ENCODE peak calls at places on chromosomes 6 and 20, in six cellular contexts. One of them, this sample, is unnamed.

GRCh38 chr20:37615507-37616425 is 78.1 kb upstream of the CTNNBL1 start:
- DNase-seq in CD8-positive, alpha-beta memory T cell: peak; percentile 9
- DNase-seq in Caco-2: peak; percentile 47
- DNase-seq in psoas muscle: no peak
- DNase-seq in heart right ventricle: no peak
- DNase-seq in colonic mucosa: no peak
- DNase-seq in this sample: no peak

GRCh38 chr20:51678041-51678697 is 90.0 kb downstream of the ATP9A start:
- DNase-seq in colonic mucosa: no peak
- DNase-seq in CD8-positive, alpha-beta memory T cell: no peak
- DNase-seq in Caco-2: no peak
- DNase-seq in heart right ventricle: no peak
- DNase-seq in psoas muscle: no peak
- DNase-seq in this sample: peak; percentile 44

GRCh38 chr6:134590449-134590848 is 272.5 kb upstream of the SGK1 start:
- DNase-seq in CD8-positive, alpha-beta memory T cell: no peak
- DNase-seq in psoas muscle: no peak
- DNase-seq in colonic mucosa: no peak
- DNase-seq in Caco-2: no peak
- DNase-seq in heart right ventricle: no peak
- DNase-seq in this sample: peak; percentile 11

GRCh38 chr6:113358063-113358583 is 499.0 kb upstream of the MARCKS start:
- DNase-seq in psoas muscle: no peak
- DNase-seq in CD8-positive, alpha-beta memory T cell: no peak
- DNase-seq in heart right ventricle: no peak
- DNase-seq in Caco-2: no peak
- DNase-seq in colonic mucosa: no peak
- DNase-seq in this sample: no peak

GRCh38 chr20:4050581-4050980 is 35.2 kb upstream of the RNF24 start:
- DNase-seq in psoas muscle: no peak
- DNase-seq in heart right ventricle: no peak
- DNase-seq in colonic mucosa: no peak
- DNase-seq in CD8-positive, alpha-beta memory T cell: no peak
- DNase-seq in Caco-2: no peak
- DNase-seq in this sample: no peak

GRCh38 chr6:142385352-142385751 is 83.5 kb downstream of the ADGRG6 start:
- DNase-seq in psoas muscle: no peak
- DNase-seq in heart right ventricle: no peak
- DNase-seq in colonic mucosa: no peak
- DNase-seq in CD8-positive, alpha-beta memory T cell: no peak
- DNase-seq in Caco-2: no peak
- DNase-seq in this sample: no peak

GRCh38 chr20:57294558-57294957 is 28.1 kb upstream of the BMP7 start:
- DNase-seq in Caco-2: peak; percentile 86
- DNase-seq in psoas muscle: no peak
- DNase-seq in heart right ventricle: no peak
- DNase-seq in CD8-positive, alpha-beta memory T cell: no peak
- DNase-seq in colonic mucosa: no peak
- DNase-seq in this sample: no peak

GRCh38 chr6:37519461-37519860 is 19.8 kb upstream of the CCDC167 start:
- DNase-seq in psoas muscle: no peak
- DNase-seq in Caco-2: no peak
- DNase-seq in heart right ventricle: no peak
- DNase-seq in colonic mucosa: no peak
- DNase-seq in CD8-positive, alpha-beta memory T cell: no peak
- DNase-seq in this sample: no peak

GRCh38 chr20:4234128-4234527 is 218.8 kb upstream of the RNF24 start:
- DNase-seq in colonic mucosa: no peak
- DNase-seq in Caco-2: no peak
- DNase-seq in heart right ventricle: no peak
- DNase-seq in CD8-positive, alpha-beta memory T cell: no peak
- DNase-seq in psoas muscle: no peak
- DNase-seq in this sample: peak; percentile 9

GRCh38 chr20:60070791-60071190 is 112.6 kb downstream of the CDH26 start:
- DNase-seq in CD8-positive, alpha-beta memory T cell: no peak
- DNase-seq in colonic mucosa: no peak
- DNase-seq in Caco-2: no peak
- DNase-seq in psoas muscle: no peak
- DNase-seq in heart right ventricle: no peak
- DNase-seq in this sample: no peak

GRCh38 chr6:74749211-74750142 is 456.4 kb downstream of the COL12A1 start:
- DNase-seq in psoas muscle: no peak
- DNase-seq in CD8-positive, alpha-beta memory T cell: no peak
- DNase-seq in heart right ventricle: no peak
- DNase-seq in colonic mucosa: no peak
- DNase-seq in Caco-2: no peak
- DNase-seq in this sample: no peak

GRCh38 chr6:121809211-121809610 is 373.8 kb downstream of the GJA1 start:
- DNase-seq in Caco-2: no peak
- DNase-seq in psoas muscle: no peak
- DNase-seq in heart right ventricle: no peak
- DNase-seq in CD8-positive, alpha-beta memory T cell: no peak
- DNase-seq in colonic mucosa: no peak
- DNase-seq in this sample: no peak

GRCh38 chr6:68343901-68344300 is 291.2 kb upstream of the ADGRB3 start:
- DNase-seq in psoas muscle: no peak
- DNase-seq in heart right ventricle: no peak
- DNase-seq in Caco-2: peak; percentile 61
- DNase-seq in CD8-positive, alpha-beta memory T cell: no peak
- DNase-seq in colonic mucosa: no peak
- DNase-seq in this sample: peak; percentile 12

GRCh38 chr20:44586289-44586911 is 4.0 kb downstream of the PKIG start:
- DNase-seq in colonic mucosa: no peak
- DNase-seq in CD8-positive, alpha-beta memory T cell: no peak
- DNase-seq in psoas muscle: no peak
- DNase-seq in Caco-2: no peak
- DNase-seq in heart right ventricle: no peak
- DNase-seq in this sample: no peak

GRCh38 chr6:86215323-86215722 is 572.6 kb upstream of the SYNCRIP start:
- DNase-seq in CD8-positive, alpha-beta memory T cell: no peak
- DNase-seq in heart right ventricle: no peak
- DNase-seq in colonic mucosa: no peak
- DNase-seq in Caco-2: no peak
- DNase-seq in psoas muscle: no peak
- DNase-seq in this sample: no peak

GRCh38 chr6:161578478-161578877 is 304.6 kb upstream of the AGPAT4 start:
- DNase-seq in colonic mucosa: no peak
- DNase-seq in CD8-positive, alpha-beta memory T cell: no peak
- DNase-seq in heart right ventricle: no peak
- DNase-seq in Caco-2: no peak
- DNase-seq in psoas muscle: no peak
- DNase-seq in this sample: no peak

GRCh38 chr6:42748241-42748898 is 2.5 kb upstream of the TBCC start:
- DNase-seq in colonic mucosa: no peak
- DNase-seq in psoas muscle: no peak
- DNase-seq in heart right ventricle: no peak
- DNase-seq in Caco-2: no peak
- DNase-seq in CD8-positive, alpha-beta memory T cell: no peak
- DNase-seq in this sample: no peak
- H3K4me3 ChIP-seq in colonic mucosa: no peak overlapping the region
- H3K4me3 ChIP-seq in psoas muscle: peak overlapping the region; percentile 97
- H3K4me3 ChIP-seq in heart right ventricle: no peak overlapping the region
- H3K4me3 ChIP-seq in Caco-2: peak overlapping the region; percentile 53
- H3K4me3 ChIP-seq in CD8-positive, alpha-beta memory T cell: no peak overlapping the region
- H3K4me3 ChIP-seq in this sample: no peak overlapping the region

DNA sequence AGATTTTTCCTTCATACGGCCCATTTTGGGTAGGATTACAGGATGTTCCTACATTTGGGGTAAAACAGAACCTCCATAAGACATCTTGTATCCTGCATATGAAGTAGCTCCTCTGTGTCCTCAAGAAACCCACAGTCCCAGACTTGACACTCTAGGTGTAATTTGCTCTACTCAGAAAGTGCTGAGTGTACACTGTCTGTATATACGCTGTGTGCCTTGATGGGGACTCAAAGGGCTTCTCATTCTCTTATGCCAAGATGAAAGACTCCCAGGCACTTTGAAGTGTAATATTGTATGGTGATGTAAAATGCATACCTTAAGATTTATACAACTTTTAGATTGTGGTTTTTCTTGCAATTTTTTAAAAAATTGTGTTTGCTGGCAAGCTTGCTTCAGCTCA is 5.2 kb downstream of the TFAP2D start:
- DNase-seq in heart right ventricle: no peak
- DNase-seq in CD8-positive, alpha-beta memory T cell: no peak
- DNase-seq in psoas muscle: no peak
- DNase-seq in Caco-2: no peak
- DNase-seq in colonic mucosa: no peak
- DNase-seq in this sample: no peak
- H3K27me3 ChIP-seq in heart right ventricle: peaks cover 87% of the 10 kb centered on the region
- H3K27me3 ChIP-seq in CD8-positive, alpha-beta memory T cell: no peaks in the 10 kb centered on the region
- H3K27me3 ChIP-seq in psoas muscle: peaks cover 17% of the 10 kb centered on the region
- H3K27me3 ChIP-seq in Caco-2: no peaks in the 10 kb centered on the region
- H3K27me3 ChIP-seq in colonic mucosa: peaks cover 18% of the 10 kb centered on the region
- H3K27me3 ChIP-seq in this sample: peaks cover 9% of the 10 kb centered on the region

GRCh38 chr6:71290611-71291010 is 2.0 kb downstream of the OGFRL1 start:
- DNase-seq in Caco-2: no peak
- DNase-seq in colonic mucosa: no peak
- DNase-seq in CD8-positive, alpha-beta memory T cell: no peak
- DNase-seq in heart right ventricle: no peak
- DNase-seq in psoas muscle: no peak
- DNase-seq in this sample: no peak
- H3K9me3 ChIP-seq in Caco-2: no peaks in the 10 kb centered on the region
- H3K9me3 ChIP-seq in colonic mucosa: no peaks in the 10 kb centered on the region
- H3K9me3 ChIP-seq in CD8-positive, alpha-beta memory T cell: no peaks in the 10 kb centered on the region
- H3K9me3 ChIP-seq in heart right ventricle: no peaks in the 10 kb centered on the region
- H3K9me3 ChIP-seq in psoas muscle: no peaks in the 10 kb centered on the region
- H3K9me3 ChIP-seq in this sample: no peaks in the 10 kb centered on the region

DNA sequence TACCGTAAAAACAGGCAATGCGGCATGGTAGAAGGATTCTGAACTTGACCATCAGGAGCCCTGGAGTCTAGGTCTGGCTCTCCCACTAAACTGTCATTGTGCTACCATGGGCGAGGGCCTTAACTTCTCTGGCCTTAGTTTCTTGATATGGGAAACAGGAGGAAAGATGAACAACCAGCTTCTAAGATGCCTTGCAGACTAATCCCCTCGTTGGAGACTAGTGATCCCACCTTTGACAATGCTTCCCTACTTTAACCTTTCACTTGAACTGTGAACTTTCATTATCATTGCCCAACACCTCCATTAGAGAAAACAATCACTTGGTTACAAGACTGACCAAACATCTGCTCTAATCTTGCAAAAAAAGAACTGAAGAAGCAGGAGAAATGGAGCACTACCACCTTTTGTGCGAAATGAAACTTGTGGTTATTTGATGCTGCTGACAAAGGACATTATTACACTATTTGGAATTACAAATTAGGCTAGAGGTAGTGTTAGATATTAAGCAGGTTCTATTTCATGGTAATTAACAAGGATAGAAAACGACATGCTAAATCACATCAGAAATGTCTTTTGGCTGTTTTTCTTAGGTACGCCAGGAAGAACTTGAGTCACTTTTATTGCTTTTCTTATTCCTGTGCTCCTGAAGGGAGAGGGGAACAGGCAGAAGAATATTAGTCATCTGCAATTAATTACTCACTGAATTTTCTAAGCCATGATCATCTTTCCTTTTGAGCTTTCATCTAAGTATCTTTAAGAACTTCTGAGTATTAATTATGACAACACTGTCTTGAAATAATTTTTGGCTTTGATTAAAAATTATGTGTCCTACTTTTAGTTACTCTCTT is 39.1 kb upstream of the ARHGAP18 start:
- DNase-seq in psoas muscle: no peak
- DNase-seq in Caco-2: no peak
- DNase-seq in CD8-positive, alpha-beta memory T cell: no peak
- DNase-seq in heart right ventricle: no peak
- DNase-seq in colonic mucosa: no peak
- DNase-seq in this sample: no peak
- H3K4me3 ChIP-seq in psoas muscle: no peak overlapping the region
- H3K4me3 ChIP-seq in Caco-2: no peak overlapping the region
- H3K4me3 ChIP-seq in CD8-positive, alpha-beta memory T cell: peak overlapping the region; percentile 43
- H3K4me3 ChIP-seq in heart right ventricle: no peak overlapping the region
- H3K4me3 ChIP-seq in colonic mucosa: no peak overlapping the region
- H3K4me3 ChIP-seq in this sample: no peak overlapping the region

DNA sequence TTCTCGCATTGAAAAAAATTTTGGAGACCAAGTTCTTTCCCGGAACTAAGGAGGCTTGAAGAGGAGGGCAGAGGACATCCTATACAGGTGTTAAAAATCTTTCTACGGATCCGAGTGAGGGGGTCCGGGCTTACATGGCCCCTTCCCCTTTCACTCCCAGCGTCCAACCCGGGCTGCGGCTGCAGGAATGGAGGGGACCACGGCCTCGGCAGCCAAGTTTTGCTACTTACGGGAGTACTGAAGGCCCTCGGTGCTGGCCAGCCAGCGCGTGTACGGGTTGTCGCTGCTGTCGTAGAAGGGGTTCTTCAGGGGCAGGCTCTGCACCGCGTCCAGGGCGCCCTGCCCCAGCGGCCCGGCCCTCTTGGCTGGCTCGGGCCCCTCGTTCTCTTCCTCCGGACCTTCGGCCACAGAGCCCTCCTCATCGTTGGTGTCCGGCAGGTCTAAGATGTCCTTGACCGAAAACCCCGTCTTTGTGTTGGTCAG is 642 bp downstream of the NKX2-2 start:
- DNase-seq in Caco-2: no peak
- DNase-seq in colonic mucosa: no peak
- DNase-seq in psoas muscle: no peak
- DNase-seq in CD8-positive, alpha-beta memory T cell: no peak
- DNase-seq in heart right ventricle: no peak
- DNase-seq in this sample: no peak
- H3K27me3 ChIP-seq in Caco-2: no peaks in the 10 kb centered on the region
- H3K27me3 ChIP-seq in colonic mucosa: peaks cover 99% of the 10 kb centered on the region
- H3K27me3 ChIP-seq in psoas muscle: peaks cover 66% of the 10 kb centered on the region
- H3K27me3 ChIP-seq in CD8-positive, alpha-beta memory T cell: peaks cover 58% of the 10 kb centered on the region
- H3K27me3 ChIP-seq in heart right ventricle: peaks cover 100% of the 10 kb centered on the region
- H3K27me3 ChIP-seq in this sample: no peaks in the 10 kb centered on the region